ENCODE peak calls at places on chromosomes 12 and 14, in five cellular contexts. One of them, this sample, is unnamed.

GRCh38 chr12:124386059-124386458 is 91.2 kb downstream of the RFLNA start:
- DNase-seq in sigmoid colon: no peak
- DNase-seq in GM23338: no peak
- DNase-seq in HepG2: no peak
- DNase-seq in stomach: no peak
- DNase-seq in this sample: no peak

GRCh38 chr12:24482882-24483604 is 465.9 kb downstream of the BCAT1 start:
- DNase-seq in sigmoid colon: no peak
- DNase-seq in GM23338: no peak
- DNase-seq in HepG2: no peak
- DNase-seq in stomach: no peak
- DNase-seq in this sample: no peak

GRCh38 chr14:41280745-41281144 is 325.9 kb upstream of the LRFN5 start:
- DNase-seq in sigmoid colon: no peak
- DNase-seq in GM23338: peak
- DNase-seq in HepG2: no peak
- DNase-seq in stomach: no peak
- DNase-seq in this sample: no peak

GRCh38 chr12:14928946-14929345 is 9.4 kb downstream of the ERP27 start:
- DNase-seq in sigmoid colon: no peak
- DNase-seq in GM23338: peak
- DNase-seq in HepG2: no peak
- DNase-seq in stomach: no peak
- DNase-seq in this sample: peak

GRCh38 chr14:88321692-88322504 is 1.2 kb downstream of the KCNK10 start:
- DNase-seq in sigmoid colon: no peak
- DNase-seq in GM23338: peak
- DNase-seq in HepG2: no peak
- DNase-seq in stomach: no peak
- DNase-seq in this sample: no peak

GRCh38 chr12:76277480-76277879 is 70.7 kb downstream of the BBS10 start:
- DNase-seq in sigmoid colon: no peak
- DNase-seq in GM23338: no peak
- DNase-seq in HepG2: no peak
- DNase-seq in stomach: no peak
- DNase-seq in this sample: no peak

GRCh38 chr14:77139022-77139421 is 2.6 kb downstream of the ZDHHC22 start:
- DNase-seq in sigmoid colon: peak
- DNase-seq in GM23338: no peak
- DNase-seq in HepG2: no peak
- DNase-seq in stomach: no peak
- DNase-seq in this sample: no peak

GRCh38 chr12:12004524-12004923 is 66.2 kb upstream of the BCL2L14 start:
- DNase-seq in sigmoid colon: no peak
- DNase-seq in GM23338: no peak
- DNase-seq in HepG2: no peak
- DNase-seq in stomach: no peak
- DNase-seq in this sample: no peak

GRCh38 chr12:22759769-22760674 is 135.1 kb downstream of the ETNK1 start:
- DNase-seq in sigmoid colon: no peak
- DNase-seq in GM23338: no peak
- DNase-seq in HepG2: no peak
- DNase-seq in stomach: no peak
- DNase-seq in this sample: peak

GRCh38 chr12:56348776-56349175 is 10.1 kb downstream of the IL23A start:
- DNase-seq in sigmoid colon: no peak
- DNase-seq in GM23338: no peak
- DNase-seq in HepG2: no peak
- DNase-seq in stomach: no peak
- DNase-seq in this sample: no peak

GRCh38 chr12:3101309-3102022 is 24.3 kb downstream of the TSPAN9 start:
- DNase-seq in sigmoid colon: no peak
- DNase-seq in GM23338: no peak
- DNase-seq in HepG2: no peak
- DNase-seq in stomach: no peak
- DNase-seq in this sample: no peak

GRCh38 chr12:121804417-121805111 is 755 bp downstream of the SETD1B start:
- DNase-seq in sigmoid colon: peak
- DNase-seq in GM23338: no peak
- DNase-seq in HepG2: peak
- DNase-seq in stomach: no peak
- DNase-seq in this sample: no peak

GRCh38 chr12:108675792-108676191 is 42.1 kb upstream of the SELPLG start:
- DNase-seq in sigmoid colon: no peak
- DNase-seq in GM23338: no peak
- DNase-seq in HepG2: no peak
- DNase-seq in stomach: no peak
- DNase-seq in this sample: no peak

GRCh38 chr14:59627011-59627520 is 50.5 kb upstream of the CCDC175 start:
- DNase-seq in sigmoid colon: no peak
- DNase-seq in GM23338: no peak
- DNase-seq in HepG2: no peak
- DNase-seq in stomach: no peak
- DNase-seq in this sample: no peak

GRCh38 chr14:52079239-52079956 is 10.5 kb upstream of the NID2 start:
- DNase-seq in sigmoid colon: no peak
- DNase-seq in GM23338: no peak
- DNase-seq in HepG2: peak
- DNase-seq in stomach: no peak
- DNase-seq in this sample: no peak

GRCh38 chr12:53780323-53780722 is 28.5 kb upstream of the CISTR start:
- DNase-seq in sigmoid colon: no peak
- DNase-seq in GM23338: no peak
- DNase-seq in HepG2: no peak
- DNase-seq in stomach: no peak
- DNase-seq in this sample: no peak

GRCh38 chr12:81692008-81692407 is 67.1 kb downstream of the PPFIA2 start:
- DNase-seq in sigmoid colon: no peak
- DNase-seq in GM23338: peak
- DNase-seq in HepG2: no peak
- DNase-seq in stomach: no peak
- DNase-seq in this sample: no peak

GRCh38 chr12:1197264-1198018 is 206.4 kb downstream of the ERC1 start:
- DNase-seq in sigmoid colon: no peak
- DNase-seq in GM23338: no peak
- DNase-seq in HepG2: no peak
- DNase-seq in stomach: no peak
- DNase-seq in this sample: no peak

GRCh38 chr12:124700810-124701594 is 133.6 kb upstream of the NCOR2 start:
- DNase-seq in sigmoid colon: no peak
- DNase-seq in GM23338: peak
- DNase-seq in HepG2: no peak
- DNase-seq in stomach: peak
- DNase-seq in this sample: no peak

GRCh38 chr12:46465307-46465706 is 92.7 kb upstream of the SLC38A2 start:
- DNase-seq in sigmoid colon: no peak
- DNase-seq in GM23338: no peak
- DNase-seq in HepG2: peak
- DNase-seq in stomach: no peak
- DNase-seq in this sample: no peak
- TF ChIP-seq CTCF in sigmoid colon: no peak
- TF ChIP-seq CTCF in GM23338: no peak
- TF ChIP-seq CTCF in HepG2: no peak
- TF ChIP-seq CTCF in stomach: no peak
- TF ChIP-seq CTCF in this sample: no peak

GRCh38 chr12:64670856-64671639 is 60.8 kb downstream of the RASSF3 start:
- DNase-seq in sigmoid colon: peak
- DNase-seq in GM23338: no peak
- DNase-seq in HepG2: no peak
- DNase-seq in stomach: peak
- DNase-seq in this sample: no peak

GRCh38 chr12:64666054-64666914 is 56.0 kb downstream of the RASSF3 start:
- DNase-seq in sigmoid colon: no peak
- DNase-seq in GM23338: no peak
- DNase-seq in HepG2: peak
- DNase-seq in stomach: no peak
- DNase-seq in this sample: no peak

GRCh38 chr12:64671682-64672081 is 61.4 kb downstream of the RASSF3 start:
- DNase-seq in sigmoid colon: no peak
- DNase-seq in GM23338: no peak
- DNase-seq in HepG2: no peak
- DNase-seq in stomach: no peak
- DNase-seq in this sample: no peak

GRCh38 chr12:64670039-64670438 is 59.7 kb downstream of the RASSF3 start:
- DNase-seq in sigmoid colon: no peak
- DNase-seq in GM23338: no peak
- DNase-seq in HepG2: no peak
- DNase-seq in stomach: no peak
- DNase-seq in this sample: no peak

GRCh38 chr12:64669270-64669842 is 59.1 kb downstream of the RASSF3 start:
- DNase-seq in sigmoid colon: peak
- DNase-seq in GM23338: peak
- DNase-seq in HepG2: peak
- DNase-seq in stomach: peak
- DNase-seq in this sample: no peak
- TF ChIP-seq POLR2AphosphoS5 in sigmoid colon: no peak
- TF ChIP-seq POLR2AphosphoS5 in GM23338: no peak
- TF ChIP-seq POLR2AphosphoS5 in HepG2: no peak
- TF ChIP-seq POLR2AphosphoS5 in stomach: no peak
- TF ChIP-seq POLR2AphosphoS5 in this sample: peak

DNA sequence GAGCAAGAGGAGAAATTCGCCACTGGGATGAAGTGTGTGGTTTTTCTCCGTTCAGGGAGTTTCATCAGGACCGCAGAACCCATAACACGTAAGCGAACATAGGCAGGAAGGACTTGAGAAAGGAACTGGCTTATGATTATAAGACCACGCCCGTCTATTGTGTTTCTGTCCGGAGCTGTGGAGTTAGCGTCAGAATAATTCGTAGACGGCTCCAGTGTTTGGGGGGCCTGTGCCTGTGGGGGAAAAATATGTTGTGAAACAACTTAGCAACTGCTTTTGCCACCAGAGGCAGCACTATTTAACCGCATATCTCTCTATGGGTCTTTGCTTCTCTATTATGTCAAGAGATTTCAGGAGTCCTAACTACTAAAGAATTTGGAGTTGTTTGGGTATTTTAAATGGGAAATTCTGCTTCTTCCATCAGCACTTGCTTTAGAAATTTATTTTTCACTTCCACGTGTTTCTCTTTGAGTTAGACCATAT is 506 bp upstream of the CLEC14A start:
- DNase-seq in sigmoid colon: no peak
- DNase-seq in GM23338: no peak
- DNase-seq in HepG2: no peak
- DNase-seq in stomach: no peak
- DNase-seq in this sample: no peak
- TF ChIP-seq CTCF in sigmoid colon: no peak
- TF ChIP-seq CTCF in GM23338: peak
- TF ChIP-seq CTCF in HepG2: no peak
- TF ChIP-seq CTCF in stomach: no peak
- TF ChIP-seq CTCF in this sample: no peak

DNA sequence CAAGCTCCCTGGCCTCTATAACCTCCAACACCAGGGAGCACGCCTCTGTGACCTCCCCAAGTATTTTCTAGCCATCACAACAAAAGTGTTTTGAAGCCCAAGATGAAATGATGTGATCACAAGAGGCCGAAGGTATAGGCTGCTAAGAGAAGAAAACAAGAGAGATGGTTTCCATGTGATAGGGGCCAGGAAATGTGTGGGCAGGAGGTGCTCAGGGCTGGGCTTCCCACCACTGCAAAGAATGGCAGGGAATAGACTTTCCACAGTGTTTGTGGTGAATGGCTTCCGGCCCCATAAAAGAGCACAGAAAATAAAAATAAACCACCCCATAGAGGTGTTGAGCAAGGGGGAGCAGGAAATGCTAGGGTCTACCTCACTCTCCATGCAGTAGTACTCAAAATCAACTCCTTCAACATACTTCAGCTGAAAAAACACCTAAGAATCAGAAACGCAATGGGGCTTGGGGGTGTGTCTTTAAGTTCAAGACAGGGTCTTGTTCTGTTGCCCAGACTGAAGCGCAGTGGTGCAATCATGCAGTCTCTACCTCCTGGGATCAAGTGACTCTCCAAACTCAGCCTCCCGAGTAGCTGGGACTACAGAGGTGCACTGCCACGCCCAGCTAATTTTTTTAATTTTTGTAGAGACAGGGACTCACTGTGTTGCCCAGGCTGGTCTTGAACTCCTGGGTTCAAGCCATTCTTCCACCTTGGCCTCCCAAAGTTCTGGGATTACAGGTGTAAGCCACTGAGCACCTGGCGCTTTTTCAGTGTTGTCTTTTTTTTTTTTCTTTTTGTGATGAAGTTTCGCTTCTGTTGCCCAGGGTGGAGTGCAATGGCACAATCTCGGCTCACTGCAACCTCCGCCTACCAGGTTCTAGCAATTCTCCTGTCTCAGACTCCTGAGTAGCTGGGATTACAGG is 27.1 kb downstream of the DAD1 start:
- DNase-seq in sigmoid colon: no peak
- DNase-seq in GM23338: no peak
- DNase-seq in HepG2: peak
- DNase-seq in stomach: no peak
- DNase-seq in this sample: no peak
- TF ChIP-seq POLR2AphosphoS5 in sigmoid colon: no peak
- TF ChIP-seq POLR2AphosphoS5 in GM23338: no peak
- TF ChIP-seq POLR2AphosphoS5 in HepG2: no peak
- TF ChIP-seq POLR2AphosphoS5 in stomach: no peak
- TF ChIP-seq POLR2AphosphoS5 in this sample: no peak